ENCODE peak calls at places on chromosomes 7 and 10, in five cellular contexts. U is neural progenitor cell; O is CD8-positive, alpha-beta T cell; Q is transverse colon; M is lung. R is an unnamed sample.

GRCh38 chr10:67438605-67439258 is 257.3 kb downstream of the CTNNA3 start:
- DNase-seq in U (no peak), O (no peak), Q (no peak), M (no peak), R (no peak)

GRCh38 chr7:122397381-122397780 is 92.8 kb upstream of the FEZF1 start:
- DNase-seq in U (no peak), O (no peak), Q (no peak), M (no peak), R (no peak)

GRCh38 chr10:95415631-95416031 is 124.8 kb upstream of the PDLIM1 start:
- DNase-seq in U (peak), O (no peak), Q (no peak), M (no peak), R (no peak)

GRCh38 chr7:112665709-112666108 is 124.5 kb downstream of the TMEM168 start:
- DNase-seq in U (peak), O (no peak), Q (peak), M (no peak), R (no peak)

GRCh38 chr7:84368122-84368521 is 173.5 kb upstream of the SEMA3A start:
- DNase-seq in U (no peak), O (no peak), Q (no peak), M (no peak), R (no peak)

GRCh38 chr7:97024209-97025129 is at the start of gene DLX5:
- DNase-seq in U (peak), O (no peak), Q (no peak), M (no peak), R (no peak)

GRCh38 chr7:12030116-12030515 is 181.0 kb upstream of the TMEM106B start:
- DNase-seq in U (no peak), O (no peak), Q (no peak), M (no peak), R (no peak)

GRCh38 chr7:78039791-78040776 is 241.5 kb downstream of the PHTF2 start:
- DNase-seq in U (peak), O (peak), Q (peak), M (no peak), R (no peak)

GRCh38 chr10:6348091-6348862 is 145.5 kb downstream of the PFKFB3 start:
- DNase-seq in U (no peak), O (peak), Q (peak), M (no peak), R (no peak)

GRCh38 chr10:24318517-24318916 is 109.6 kb downstream of the KIAA1217 start:
- DNase-seq in U (no peak), O (no peak), Q (no peak), M (no peak), R (no peak)

GRCh38 chr10:119428789-119429188 is 113.7 kb downstream of the RGS10 start:
- DNase-seq in U (no peak), O (no peak), Q (no peak), M (no peak), R (no peak)
- TF ChIP-seq CTCF in U (no peak), O (no peak), Q (no peak), M (no peak), R (no peak)

DNA sequence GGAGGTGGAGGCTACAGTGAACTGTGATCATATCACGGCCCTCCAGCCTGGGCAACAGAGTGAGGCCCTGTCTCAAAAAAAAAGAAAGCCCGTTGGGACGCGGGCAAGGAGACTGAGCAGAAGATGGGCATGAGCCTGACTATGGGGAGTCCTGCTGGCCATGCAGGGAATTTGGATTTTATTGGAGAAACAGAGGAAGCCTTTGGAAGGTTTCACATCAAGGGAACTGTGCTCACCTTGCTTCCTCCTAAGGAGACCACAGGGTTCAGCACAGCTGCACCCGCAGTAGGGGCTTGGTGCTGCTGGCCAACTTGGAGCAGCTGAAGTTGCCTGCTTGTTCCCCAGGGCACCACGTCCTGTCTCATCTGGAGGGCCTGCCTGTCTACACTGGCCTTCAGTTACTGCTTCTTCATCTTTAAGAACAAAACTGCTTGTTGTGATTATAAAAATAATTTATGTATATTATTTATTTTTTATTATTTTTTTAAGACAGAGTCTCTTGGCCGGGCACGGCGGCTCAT is 1.5 kb downstream of the IQCE start:
- DNase-seq in U (no peak), O (no peak), Q (no peak), M (no peak), R (peak)
- TF ChIP-seq CTCF in U (no peak), O (no peak), Q (no peak), M (no peak), R (peak)

DNA sequence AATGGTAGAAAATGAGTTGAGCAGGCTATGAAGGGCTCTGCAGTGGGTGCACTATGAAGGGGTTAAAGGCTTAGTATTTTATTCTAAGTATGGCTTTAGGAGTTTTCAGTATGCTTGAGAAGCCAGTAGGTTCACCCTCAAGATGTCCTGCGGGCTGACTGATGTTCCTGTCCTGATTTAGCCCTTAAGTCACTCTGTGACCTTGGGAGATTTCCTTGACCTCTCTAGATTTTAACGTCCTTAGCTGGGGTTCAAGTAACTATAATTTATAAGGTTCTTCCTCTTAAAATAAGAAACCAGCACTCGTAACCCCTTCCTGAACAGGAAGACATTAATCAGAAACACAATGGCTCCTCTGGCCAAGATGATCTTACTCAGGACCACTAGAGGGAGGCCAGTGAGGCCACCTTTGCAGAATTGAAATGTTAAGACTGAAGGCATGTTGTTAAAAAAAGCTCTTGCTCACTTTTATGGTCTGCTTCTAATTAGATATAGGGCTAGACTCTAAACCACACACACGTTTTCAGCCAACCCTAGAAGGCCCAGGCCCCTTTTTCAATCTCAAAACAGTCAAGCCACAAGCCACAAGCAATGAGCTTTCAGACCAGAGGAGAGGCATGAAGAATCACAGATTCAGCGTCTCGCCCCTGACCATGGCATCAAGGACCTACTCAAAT is 42.0 kb downstream of the CDK1 start:
- DNase-seq in U (peak), O (no peak), Q (no peak), M (no peak), R (no peak)
- TF ChIP-seq CTCF in U (peak), O (no peak), Q (peak), M (no peak), R (peak)

GRCh38 chr7:93913197-93913596 is 6.8 kb downstream of the GNGT1 start:
- DNase-seq in U (no peak), O (no peak), Q (no peak), M (no peak), R (no peak)
- TF ChIP-seq CTCF in U (no peak), O (no peak), Q (no peak), M (no peak), R (no peak)

GRCh38 chr7:73612598-73613269 is 11.6 kb downstream of the MLXIPL start:
- DNase-seq in U (peak), O (no peak), Q (peak), M (no peak), R (no peak)
- TF ChIP-seq CTCF in U (peak), O (no peak), Q (peak), M (no peak), R (peak)

DNA sequence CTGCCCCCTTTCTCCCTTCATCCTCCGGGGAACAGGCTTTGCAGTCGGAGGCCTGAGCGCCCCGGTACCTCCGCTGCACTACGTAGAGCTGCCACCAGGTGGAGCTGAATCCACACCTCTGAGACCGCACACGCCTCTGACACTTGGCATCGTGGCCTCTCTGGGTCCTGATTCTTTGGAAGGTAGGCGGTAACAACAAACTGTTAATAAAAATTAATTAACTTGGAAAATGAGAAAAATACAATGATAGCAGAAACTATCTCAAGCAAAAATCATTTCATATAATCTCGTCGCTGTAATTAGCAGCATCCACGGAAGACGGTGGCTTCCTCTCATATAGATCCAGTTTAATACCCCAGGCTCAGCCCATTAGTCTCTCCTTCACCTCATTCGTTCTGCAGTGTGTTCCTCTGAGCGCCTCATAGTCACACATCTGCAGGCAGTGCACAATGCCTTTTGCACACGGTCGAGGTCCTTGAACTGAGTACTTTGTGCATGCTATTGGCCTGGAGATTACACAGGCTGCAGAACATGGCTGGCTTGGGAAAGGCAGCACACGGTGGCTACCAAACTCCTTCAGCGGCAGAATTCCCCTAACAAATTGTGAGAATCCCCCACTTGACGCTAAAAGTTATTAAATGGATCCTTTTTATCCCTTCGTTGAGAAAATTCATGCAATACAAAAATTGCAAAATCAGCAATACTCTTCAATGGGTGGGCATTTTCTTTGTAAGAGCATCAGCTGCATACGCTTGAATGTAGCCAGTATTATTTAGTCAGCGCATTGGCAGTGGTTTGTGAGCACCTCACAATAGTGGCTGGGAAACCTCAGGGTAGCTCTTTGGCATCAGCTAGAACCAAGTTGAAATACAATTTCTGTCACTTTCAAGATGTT is 18.7 kb downstream of the OR9A2 start:
- DNase-seq in U (peak), O (peak), Q (peak), M (peak), R (no peak)
- TF ChIP-seq CTCF in U (peak), O (peak), Q (peak), M (peak), R (peak)

GRCh38 chr7:27662490-27663205 is at the start of gene HIBADH:
- DNase-seq in U (peak), O (peak), Q (peak), M (peak), R (peak)
- TF ChIP-seq CTCF in U (no peak), O (no peak), Q (peak), M (peak), R (peak)

GRCh38 chr7:1554332-1555045 is 1.5 kb downstream of the TMEM184A start:
- DNase-seq in U (no peak), O (no peak), Q (no peak), M (no peak), R (no peak)

GRCh38 chr7:1557771-1558170 is 1.8 kb upstream of the TMEM184A start:
- DNase-seq in U (no peak), O (no peak), Q (no peak), M (no peak), R (no peak)

GRCh38 chr7:1555046-1555812 is 776 bp downstream of the TMEM184A start:
- DNase-seq in U (no peak), O (no peak), Q (peak), M (no peak), R (no peak)

GRCh38 chr7:1557006-1557405 is 1.0 kb upstream of the TMEM184A start:
- DNase-seq in U (no peak), O (no peak), Q (no peak), M (no peak), R (no peak)

GRCh38 chr7:1555813-1556540 is at the start of gene TMEM184A:
- DNase-seq in U (peak), O (no peak), Q (peak), M (peak), R (no peak)
- TF ChIP-seq CTCF in U (peak), O (peak), Q (peak), M (no peak), R (peak)

DNA sequence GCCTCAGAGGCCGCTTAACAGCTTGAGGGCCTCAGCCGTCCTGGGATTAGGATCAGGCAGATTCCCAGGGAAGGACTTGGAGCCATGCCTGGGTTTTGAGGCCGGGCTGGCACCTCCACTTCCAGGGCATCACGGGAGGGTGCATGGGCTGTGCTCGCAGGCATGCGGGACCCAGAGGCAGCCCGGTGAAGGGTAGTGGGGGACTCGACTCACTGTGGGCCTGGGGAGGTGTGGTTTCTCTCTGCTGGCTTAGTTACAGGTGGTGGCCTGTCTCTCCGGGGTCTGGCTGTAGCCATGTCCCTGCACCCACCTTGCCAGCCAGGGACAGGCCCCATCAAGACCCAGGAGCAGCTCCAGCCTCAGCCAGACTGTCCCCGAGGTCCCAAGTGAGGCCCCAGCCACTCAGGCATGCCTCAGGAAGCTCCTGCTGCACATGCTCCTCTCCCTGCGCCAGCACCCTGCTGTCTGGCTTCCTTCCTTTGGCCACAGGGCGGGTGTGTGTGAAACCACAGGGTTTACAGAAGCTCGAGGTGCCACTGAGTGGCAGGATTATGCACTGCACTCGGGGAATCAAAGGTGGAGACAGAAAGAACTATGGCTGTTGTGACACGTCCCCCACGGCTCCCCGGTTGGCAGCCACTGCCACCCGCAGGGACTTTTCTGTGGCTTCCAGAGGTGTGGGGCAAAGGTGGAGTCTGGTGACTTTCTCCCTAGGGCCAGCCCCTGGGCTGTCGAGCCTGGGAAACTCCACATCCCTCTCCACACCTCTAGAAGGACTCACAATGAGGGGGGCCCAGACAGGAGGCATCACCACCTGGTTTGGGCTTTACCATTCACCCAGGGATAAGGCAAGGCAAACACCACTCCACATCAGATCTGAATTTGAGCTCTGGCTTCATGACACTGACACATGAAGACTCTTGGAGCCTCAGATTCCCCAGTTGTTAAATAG is 19.7 kb downstream of the GOLGA7B start:
- DNase-seq in U (peak), O (peak), Q (peak), M (peak), R (no peak)
- TF ChIP-seq CTCF in U (peak), O (peak), Q (peak), M (peak), R (peak)

GRCh38 chr10:124217906-124218769 is 124.7 kb upstream of the CHST15 start:
- DNase-seq in U (peak), O (no peak), Q (no peak), M (no peak), R (no peak)
- TF ChIP-seq CTCF in U (peak), O (no peak), Q (no peak), M (no peak), R (peak)